ENCODE peak calls at places on chromosomes 3 and 15, in four cellular contexts. One of them, this sample, is unnamed.

GRCh38 chr15:75234191-75234810 is 23.8 kb upstream of the GOLGA6C start:
- DNase-seq in K562: no peak
- DNase-seq in GM12878: no peak
- DNase-seq in H1: no peak
- DNase-seq in this sample: no peak

GRCh38 chr3:32443471-32443870 is 51.8 kb downstream of the CMTM7 start:
- DNase-seq in K562: no peak
- DNase-seq in GM12878: no peak
- DNase-seq in H1: no peak
- DNase-seq in this sample: no peak

GRCh38 chr15:62124176-62124952 is 40.7 kb downstream of the C2CD4B start:
- DNase-seq in K562: no peak
- DNase-seq in GM12878: no peak
- DNase-seq in H1: no peak
- DNase-seq in this sample: peak

GRCh38 chr3:150216041-150216811 is 191.9 kb upstream of the TSC22D2 start:
- DNase-seq in K562: no peak
- DNase-seq in GM12878: no peak
- DNase-seq in H1: no peak
- DNase-seq in this sample: no peak

GRCh38 chr3:101072299-101072698 is 79.1 kb upstream of the ABI3BP start:
- DNase-seq in K562: no peak
- DNase-seq in GM12878: no peak
- DNase-seq in H1: no peak
- DNase-seq in this sample: no peak

GRCh38 chr3:14175383-14176037 is 2.9 kb downstream of the XPC start:
- DNase-seq in K562: no peak
- DNase-seq in GM12878: peak
- DNase-seq in H1: no peak
- DNase-seq in this sample: no peak

GRCh38 chr3:18444597-18445420 is 19.7 kb upstream of the SATB1 start:
- DNase-seq in K562: peak
- DNase-seq in GM12878: no peak
- DNase-seq in H1: no peak
- DNase-seq in this sample: peak

GRCh38 chr3:65130782-65131181 is 443.0 kb upstream of the ADAMTS9 start:
- DNase-seq in K562: no peak
- DNase-seq in GM12878: no peak
- DNase-seq in H1: no peak
- DNase-seq in this sample: no peak

GRCh38 chr3:21705769-21706168 is 45.2 kb downstream of the ZNF385D start:
- DNase-seq in K562: no peak
- DNase-seq in GM12878: no peak
- DNase-seq in H1: no peak
- DNase-seq in this sample: no peak

GRCh38 chr3:27610800-27611199 is 111.3 kb downstream of the EOMES start:
- DNase-seq in K562: no peak
- DNase-seq in GM12878: no peak
- DNase-seq in H1: no peak
- DNase-seq in this sample: no peak

GRCh38 chr15:93236924-93237323 is 147.9 kb upstream of the RGMA start:
- DNase-seq in K562: no peak
- DNase-seq in GM12878: no peak
- DNase-seq in H1: no peak
- DNase-seq in this sample: no peak

GRCh38 chr15:53833134-53833624 is 73.7 kb upstream of the WDR72 start:
- DNase-seq in K562: no peak
- DNase-seq in GM12878: no peak
- DNase-seq in H1: no peak
- DNase-seq in this sample: peak

GRCh38 chr15:65663521-65663920 is 41.8 kb downstream of the SLC24A1 start:
- DNase-seq in K562: no peak
- DNase-seq in GM12878: peak
- DNase-seq in H1: no peak
- DNase-seq in this sample: no peak

GRCh38 chr15:69459063-69459462 is 6.4 kb downstream of the RPLP1 start:
- DNase-seq in K562: no peak
- DNase-seq in GM12878: no peak
- DNase-seq in H1: no peak
- DNase-seq in this sample: no peak

GRCh38 chr3:150720444-150720843 is 16.7 kb upstream of the ERICH6 start:
- DNase-seq in K562: no peak
- DNase-seq in GM12878: no peak
- DNase-seq in H1: no peak
- DNase-seq in this sample: no peak

GRCh38 chr15:32730677-32731654 is 13.2 kb downstream of the GREM1 start:
- DNase-seq in K562: peak
- DNase-seq in GM12878: no peak
- DNase-seq in H1: no peak
- DNase-seq in this sample: peak

GRCh38 chr15:72492733-72493132 is 18.6 kb downstream of the ARIH1 start:
- DNase-seq in K562: no peak
- DNase-seq in GM12878: no peak
- DNase-seq in H1: no peak
- DNase-seq in this sample: no peak

GRCh38 chr3:146496246-146496645 is 26.9 kb upstream of the PLSCR2 start:
- DNase-seq in K562: no peak
- DNase-seq in GM12878: no peak
- DNase-seq in H1: no peak
- DNase-seq in this sample: no peak

GRCh38 chr3:100184960-100185566 is 70.8 kb upstream of the FILIP1L start:
- DNase-seq in K562: no peak
- DNase-seq in GM12878: no peak
- DNase-seq in H1: no peak
- DNase-seq in this sample: no peak

GRCh38 chr15:52733696-52734255 is 54.6 kb upstream of the ATOSA start:
- DNase-seq in K562: no peak
- DNase-seq in GM12878: no peak
- DNase-seq in H1: no peak
- DNase-seq in this sample: no peak

GRCh38 chr15:81276967-81277366 is 47.0 kb downstream of the STARD5 start:
- DNase-seq in K562: no peak
- DNase-seq in GM12878: no peak
- DNase-seq in H1: no peak
- DNase-seq in this sample: no peak

GRCh38 chr3:60290093-60290492 is 961.2 kb downstream of the FHIT start:
- DNase-seq in K562: no peak
- DNase-seq in GM12878: no peak
- DNase-seq in H1: no peak
- DNase-seq in this sample: no peak
- TF ChIP-seq BRCA1 in K562: no peak
- TF ChIP-seq BRCA1 in GM12878: no peak
- TF ChIP-seq BRCA1 in H1: no peak
- TF ChIP-seq BRCA1 in this sample: no peak

DNA sequence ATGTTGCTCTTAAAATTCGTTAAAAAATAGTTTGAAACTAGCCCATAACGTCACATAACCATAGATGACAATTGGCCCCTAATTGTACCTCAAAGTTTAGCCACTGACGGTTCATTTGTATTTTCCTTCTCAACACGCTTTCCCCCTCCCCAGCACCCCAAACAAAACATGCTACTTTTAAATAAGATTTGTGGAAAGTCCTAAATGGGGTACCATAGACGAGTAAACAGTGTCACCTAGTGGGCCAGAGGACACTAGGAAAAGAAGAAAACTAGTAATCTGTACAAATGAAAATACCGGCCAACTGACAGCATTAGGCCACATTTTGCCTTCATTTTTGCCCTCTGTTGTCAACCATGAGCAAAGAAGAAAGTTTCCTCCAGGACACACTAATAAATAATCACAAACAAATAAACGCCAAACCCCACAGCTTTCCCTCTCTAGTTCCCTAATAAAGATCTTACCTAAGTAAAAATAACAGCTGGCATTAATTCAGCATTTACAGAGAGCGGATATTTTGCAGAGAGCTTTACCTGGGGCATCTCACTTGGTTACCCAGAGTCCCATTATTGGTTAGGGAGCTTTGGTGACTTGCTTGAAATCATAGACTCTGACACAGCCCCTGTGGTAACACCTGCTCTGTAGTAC is 175.1 kb upstream of the ATP11B start:
- DNase-seq in K562: no peak
- DNase-seq in GM12878: no peak
- DNase-seq in H1: no peak
- DNase-seq in this sample: peak
- TF ChIP-seq JUND in K562: no peak
- TF ChIP-seq JUND in GM12878: no peak
- TF ChIP-seq JUND in H1: no peak
- TF ChIP-seq JUND in this sample: no peak

GRCh38 chr3:197912770-197913476 is 37.1 kb upstream of the RPL35A start:
- DNase-seq in K562: no peak
- DNase-seq in GM12878: no peak
- DNase-seq in H1: no peak
- DNase-seq in this sample: no peak
- TF ChIP-seq BRCA1 in K562: no peak
- TF ChIP-seq BRCA1 in GM12878: no peak
- TF ChIP-seq BRCA1 in H1: no peak
- TF ChIP-seq BRCA1 in this sample: no peak

GRCh38 chr3:124812291-124813265 is 74.6 kb downstream of the ITGB5 start:
- DNase-seq in K562: peak
- DNase-seq in GM12878: no peak
- DNase-seq in H1: no peak
- DNase-seq in this sample: peak

GRCh38 chr3:124813541-124813940 is 73.6 kb downstream of the ITGB5 start:
- DNase-seq in K562: no peak
- DNase-seq in GM12878: no peak
- DNase-seq in H1: no peak
- DNase-seq in this sample: no peak

GRCh38 chr3:124817079-124817478 is 70.1 kb downstream of the ITGB5 start:
- DNase-seq in K562: no peak
- DNase-seq in GM12878: no peak
- DNase-seq in H1: no peak
- DNase-seq in this sample: no peak

GRCh38 chr3:124816206-124816605 is 71.0 kb downstream of the ITGB5 start:
- DNase-seq in K562: no peak
- DNase-seq in GM12878: no peak
- DNase-seq in H1: no peak
- DNase-seq in this sample: no peak

DNA sequence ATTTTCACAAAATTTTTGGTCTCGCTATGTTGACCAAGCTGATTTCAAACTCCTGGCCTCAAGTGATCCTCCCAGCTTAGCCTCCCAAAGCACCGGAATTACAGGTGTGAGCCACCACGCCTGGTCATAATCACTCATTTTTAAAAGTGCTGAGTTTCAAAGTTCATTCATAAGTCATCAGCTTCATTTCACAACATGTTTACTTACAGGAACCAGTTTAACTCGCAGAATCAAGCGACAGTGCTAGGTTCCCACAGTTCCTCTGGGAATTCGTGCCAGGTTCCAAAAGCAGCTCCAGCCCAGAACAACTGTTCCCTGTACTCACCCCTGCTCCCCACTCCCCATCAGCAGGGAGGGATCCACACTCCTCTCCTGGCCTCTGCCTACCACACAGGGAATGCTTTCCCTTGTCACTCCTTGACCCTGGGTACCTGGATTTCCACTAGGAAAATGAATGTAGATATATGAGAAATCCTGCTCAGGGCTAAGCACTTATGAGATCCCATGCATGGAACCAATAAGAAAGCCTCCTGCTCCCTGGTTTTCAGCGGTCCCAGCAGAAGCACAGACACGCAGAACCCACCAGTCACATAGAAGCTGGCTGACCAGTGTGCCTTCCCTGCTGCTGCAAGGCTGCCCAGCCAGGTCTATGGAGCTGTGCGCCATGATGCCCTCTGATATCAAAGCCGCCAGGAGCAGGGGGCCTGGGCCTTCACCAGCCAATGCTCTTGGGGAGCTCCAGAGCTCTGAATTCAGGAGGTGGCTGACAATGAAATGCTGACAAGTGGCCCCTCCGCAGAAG is 72.3 kb downstream of the ITGB5 start:
- DNase-seq in K562: no peak
- DNase-seq in GM12878: no peak
- DNase-seq in H1: no peak
- DNase-seq in this sample: peak
- TF ChIP-seq JUND in K562: no peak
- TF ChIP-seq JUND in GM12878: no peak
- TF ChIP-seq JUND in H1: no peak
- TF ChIP-seq JUND in this sample: no peak

GRCh38 chr15:63450884-63451225 is 53.5 kb upstream of the USP3 start:
- DNase-seq in K562: no peak
- DNase-seq in GM12878: no peak
- DNase-seq in H1: no peak
- DNase-seq in this sample: no peak

GRCh38 chr15:63448261-63448660 is 56.1 kb upstream of the USP3 start:
- DNase-seq in K562: no peak
- DNase-seq in GM12878: no peak
- DNase-seq in H1: no peak
- DNase-seq in this sample: no peak

GRCh38 chr15:63447277-63447676 is 57.1 kb upstream of the USP3 start:
- DNase-seq in K562: no peak
- DNase-seq in GM12878: no peak
- DNase-seq in H1: no peak
- DNase-seq in this sample: no peak

GRCh38 chr15:63452552-63453136 is 51.7 kb upstream of the USP3 start:
- DNase-seq in K562: no peak
- DNase-seq in GM12878: no peak
- DNase-seq in H1: no peak
- DNase-seq in this sample: no peak

DNA sequence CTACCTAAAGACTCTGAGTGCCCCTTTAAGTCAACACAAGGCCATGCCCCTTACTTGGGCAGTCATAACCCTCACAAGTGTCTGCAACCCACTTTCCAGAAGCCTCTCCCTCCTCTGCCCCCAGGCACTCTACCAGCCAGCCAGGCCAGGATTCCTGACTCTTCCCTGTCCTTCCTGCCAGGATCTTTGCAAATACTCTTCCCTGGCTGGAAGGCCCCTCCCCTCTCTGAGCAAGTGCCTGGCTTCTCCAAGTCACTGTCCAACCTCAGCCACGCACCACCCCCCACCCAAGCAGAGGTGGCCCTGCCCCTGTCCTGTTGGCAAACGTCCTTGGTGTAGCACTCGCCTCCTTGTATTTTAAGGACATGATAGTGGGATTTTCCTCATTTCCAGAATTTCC is 54.7 kb upstream of the USP3 start:
- DNase-seq in K562: no peak
- DNase-seq in GM12878: no peak
- DNase-seq in H1: no peak
- DNase-seq in this sample: no peak
- TF ChIP-seq BRCA1 in K562: no peak
- TF ChIP-seq BRCA1 in GM12878: no peak
- TF ChIP-seq BRCA1 in H1: no peak
- TF ChIP-seq BRCA1 in this sample: no peak